ENCODE peak calls at places on chromosomes 13 and 19, in six cellular contexts. Y is spleen, I is IMR-90, M is tibial artery, O is adrenal gland, Q is heart left ventricle. D is an unnamed sample. For H3K4me1, the result is how much of the 10 kb centered on the place peaks cover.

GRCh38 chr19:49436381-49437017 is 4.8 kb downstream of the SLC17A7 start:
- DNase-seq in I (no peak), Y (no peak), M (no peak), O (no peak), Q (no peak), D (peak)

GRCh38 chr13:51524312-51524711 is 60.0 kb upstream of the WDFY2 start:
- DNase-seq in M (no peak), O (peak), I (peak), Y (no peak), Q (no peak), D (no peak)

GRCh38 chr19:867301-867793 is 7.9 kb downstream of the CFD start:
- DNase-seq in O (no peak), Y (no peak), M (no peak), Q (no peak), I (no peak), D (no peak)

GRCh38 chr13:45195421-45195820 is 5.4 kb downstream of the KCTD4 start:
- DNase-seq in M (no peak), O (no peak), I (no peak), Q (no peak), Y (no peak), D (no peak)

GRCh38 chr19:45162464-45163143 is 1.8 kb upstream of the NKPD1 start:
- DNase-seq in M (no peak), Y (no peak), O (no peak), Q (no peak), I (no peak), D (no peak)

GRCh38 chr19:2483084-2483483 is 7.2 kb downstream of the GADD45B start:
- DNase-seq in Y (no peak), Q (no peak), M (no peak), O (no peak), I (no peak), D (no peak)

GRCh38 chr19:28603453-28603852 is 609.5 kb downstream of the UQCRFS1 start:
- DNase-seq in Q (no peak), O (no peak), M (no peak), Y (no peak), I (no peak), D (no peak)

GRCh38 chr13:79678100-79678499 is 197.1 kb downstream of the NDFIP2 start:
- DNase-seq in Q (no peak), I (peak), O (no peak), Y (no peak), M (no peak), D (no peak)

GRCh38 chr19:56106397-56106849 is 14.7 kb downstream of the ZNF787 start:
- DNase-seq in O (no peak), M (no peak), Y (peak), I (no peak), Q (no peak), D (peak)

GRCh38 chr19:11324079-11324661 is 15.3 kb downstream of the RAB3D start:
- DNase-seq in O (peak), M (peak), I (peak), Y (peak), Q (peak), D (peak)

GRCh38 chr19:15292847-15293582 is 39.3 kb downstream of the BRD4 start:
- DNase-seq in Y (peak), M (no peak), I (no peak), O (no peak), Q (no peak), D (no peak)

GRCh38 chr19:28862238-28862637 is 350.7 kb downstream of the UQCRFS1 start:
- DNase-seq in M (no peak), O (no peak), Q (no peak), Y (no peak), I (no peak), D (no peak)

GRCh38 chr13:33349314-33349995 is 63.9 kb upstream of the STARD13 start:
- DNase-seq in O (peak), M (peak), Q (peak), Y (no peak), I (no peak), D (peak)

GRCh38 chr19:38028913-38029565 is 122.0 kb downstream of the SIPA1L3 start:
- DNase-seq in M (no peak), Y (no peak), I (peak), Q (no peak), O (no peak), D (no peak)

GRCh38 chr19:54141356-54141755 is 3.8 kb downstream of the CNOT3 start:
- DNase-seq in Q (no peak), M (no peak), O (no peak), Y (no peak), I (peak), D (no peak)

GRCh38 chr13:36778083-36778671 is 40.8 kb upstream of the RFXAP start:
- DNase-seq in I (peak), Q (no peak), Y (no peak), M (no peak), O (no peak), D (no peak)

GRCh38 chr19:40280608-40281221 is 4.4 kb downstream of the AKT2 start:
- DNase-seq in O (no peak), Q (no peak), Y (peak), I (no peak), M (no peak), D (peak)

GRCh38 chr13:31965361-31966066 is 66.1 kb upstream of the FRY start:
- DNase-seq in I (peak), Q (no peak), M (no peak), Y (no peak), O (no peak), D (no peak)

GRCh38 chr19:18660051-18660910 is 23.2 kb upstream of the CRTC1 start:
- DNase-seq in O (peak), I (peak), M (peak), Y (no peak), Q (peak), D (no peak)

GRCh38 chr13:28451482-28452217 is 43.3 kb downstream of the FLT1 start:
- DNase-seq in O (no peak), M (no peak), Y (no peak), Q (no peak), I (no peak), D (no peak)

DNA sequence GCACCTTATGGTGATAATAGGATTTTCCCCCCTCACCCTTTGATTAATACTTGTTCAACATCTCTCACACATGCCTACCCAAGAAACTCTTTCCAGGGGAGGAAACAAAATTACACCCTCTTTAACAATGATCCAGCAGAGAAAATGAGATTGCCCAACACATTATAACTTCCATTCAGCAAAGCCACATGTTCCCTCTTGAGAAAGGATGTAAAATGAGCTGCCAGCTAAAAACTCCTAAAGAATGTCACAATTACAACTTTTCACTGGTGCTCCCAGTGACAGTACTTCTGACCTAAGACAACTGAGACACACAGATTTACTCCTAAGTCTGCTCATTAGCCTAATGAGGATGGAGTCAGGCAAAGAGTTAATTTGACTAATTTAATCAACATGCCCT is 621.4 kb downstream of the DIAPH3 start:
- DNase-seq in M (no peak), O (no peak), Y (no peak), Q (no peak), I (no peak), D (no peak)
- H3K4me3 ChIP-seq in M (no peak), O (no peak), Y (no peak), Q (no peak), I (no peak), D (no peak)

GRCh38 chr13:40635315-40635995 is 31.0 kb downstream of the FOXO1 start:
- DNase-seq in I (no peak), Q (no peak), Y (no peak), O (no peak), M (no peak), D (no peak)
- H3K4me1 ChIP-seq in I (under half), Q (half or more), Y (half or more), O (under half), M (under half), D (under half)

DNA sequence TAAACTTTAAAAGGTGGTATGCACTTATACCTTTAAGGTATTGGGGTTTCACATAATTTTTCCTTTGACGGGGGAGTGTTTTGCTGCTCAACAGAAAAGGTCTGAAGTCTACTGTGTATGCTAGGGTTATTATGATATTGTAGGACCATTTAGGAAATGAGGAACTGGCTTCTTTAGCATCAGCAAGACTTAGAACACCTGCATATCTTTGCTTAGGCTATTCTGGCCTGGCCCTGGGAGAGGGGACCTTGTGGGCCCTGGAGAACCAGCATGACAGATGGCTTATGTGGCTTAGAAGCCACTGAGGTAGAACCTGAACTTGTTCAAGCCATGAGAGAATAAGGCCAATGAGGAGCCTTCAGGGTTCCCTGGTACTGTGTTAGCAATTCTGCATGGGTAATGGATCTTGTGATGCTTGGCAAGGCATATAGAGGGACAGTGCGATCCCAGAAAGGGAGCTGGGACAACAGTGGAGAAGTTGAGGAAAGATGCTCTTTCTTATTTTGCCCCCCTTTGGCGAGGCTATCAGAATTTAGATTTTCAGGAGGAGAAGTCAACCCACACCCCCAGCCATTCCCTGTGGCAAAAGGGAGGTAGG is 4.3 kb downstream of the RGCC start:
- DNase-seq in Q (no peak), M (no peak), O (no peak), I (no peak), Y (no peak), D (no peak)
- H3K4me3 ChIP-seq in Q (peak), M (no peak), O (no peak), I (no peak), Y (no peak), D (no peak)

GRCh38 chr19:46513461-46514236 is 18.0 kb upstream of the PNMA8B start:
- DNase-seq in O (peak), Y (peak), M (peak), Q (peak), I (peak), D (peak)

GRCh38 chr19:46508206-46508605 is 12.5 kb upstream of the PNMA8B start:
- DNase-seq in Q (no peak), I (no peak), Y (no peak), O (no peak), M (no peak), D (no peak)

GRCh38 chr19:46515290-46515609 is 19.6 kb upstream of the PNMA8B start:
- DNase-seq in Y (no peak), I (no peak), Q (no peak), M (no peak), O (no peak), D (no peak)

GRCh38 chr19:46514589-46515289 is 19.1 kb upstream of the PNMA8B start:
- DNase-seq in I (no peak), Y (no peak), M (no peak), Q (no peak), O (no peak), D (no peak)

DNA sequence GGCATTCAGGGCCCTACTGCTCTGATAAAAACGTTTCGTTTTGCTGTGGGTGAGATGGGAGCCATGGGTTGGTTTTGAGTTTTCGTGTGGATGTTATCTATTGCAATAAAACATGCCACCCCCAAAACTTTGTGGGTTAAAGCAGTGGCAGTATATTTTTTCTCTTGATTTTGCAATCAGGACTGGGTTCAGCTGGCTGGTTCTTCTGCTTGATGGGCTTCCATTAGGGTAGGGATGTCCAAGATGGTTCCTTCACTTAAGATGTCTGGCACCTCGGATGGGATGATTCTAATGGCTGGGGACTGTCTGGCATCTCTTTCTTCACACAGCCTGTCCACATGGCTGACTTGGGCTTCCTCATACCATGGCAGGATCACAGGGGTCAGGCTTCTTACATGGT is 15.6 kb upstream of the PNMA8B start:
- DNase-seq in M (no peak), I (no peak), Q (no peak), O (no peak), Y (no peak), D (no peak)
- H3K4me1 ChIP-seq in M (under half), I (under half), Q (under half), O (under half), Y (under half), D (under half)

GRCh38 chr19:13058951-13059660 is 43.6 kb downstream of the LYL1 start:
- DNase-seq in Q (no peak), I (no peak), Y (no peak), M (no peak), O (no peak), D (no peak)

GRCh38 chr19:13055213-13056051 is 47.2 kb downstream of the LYL1 start:
- DNase-seq in Y (no peak), O (peak), I (peak), M (peak), Q (peak), D (no peak)

GRCh38 chr19:13057744-13058143 is 44.9 kb downstream of the LYL1 start:
- DNase-seq in I (peak), Y (no peak), O (no peak), Q (no peak), M (no peak), D (no peak)

GRCh38 chr19:13056052-13056660 is 46.5 kb downstream of the LYL1 start:
- DNase-seq in Q (peak), M (peak), Y (no peak), I (peak), O (no peak), D (no peak)

DNA sequence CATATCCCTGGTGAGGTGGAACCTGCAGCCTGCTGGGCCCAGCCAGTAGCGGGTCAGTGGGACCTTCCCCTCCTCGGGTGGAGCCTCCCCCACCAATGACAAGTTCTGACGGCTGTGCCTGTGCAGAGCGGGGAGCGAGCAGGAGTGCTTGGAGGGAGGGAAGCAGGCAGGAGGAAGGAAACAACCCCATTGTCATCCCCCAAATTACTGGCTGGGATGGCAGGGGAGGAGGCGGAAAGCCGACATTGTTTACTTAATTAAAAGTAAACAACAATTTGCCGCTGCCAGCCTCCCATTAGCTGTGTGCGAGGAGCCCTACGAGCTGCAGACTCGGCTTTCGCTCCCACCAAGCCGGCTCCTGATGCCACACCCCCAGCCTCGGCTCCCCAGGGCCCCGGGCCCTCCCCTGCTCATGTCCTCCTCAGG is 45.5 kb downstream of the LYL1 start:
- DNase-seq in Y (no peak), I (no peak), M (no peak), Q (no peak), O (no peak), D (no peak)
- H3K4me3 ChIP-seq in Y (no peak), I (no peak), M (no peak), Q (no peak), O (no peak), D (no peak)

GRCh38 chr19:30896551-30896950 is 452.7 kb downstream of the TSHZ3 start:
- DNase-seq in M (no peak), O (no peak), Q (no peak), I (no peak), Y (no peak), D (no peak)
- H3K4me1 ChIP-seq in M (under half), O (under half), Q (under half), I (under half), Y (under half), D (under half)

DNA sequence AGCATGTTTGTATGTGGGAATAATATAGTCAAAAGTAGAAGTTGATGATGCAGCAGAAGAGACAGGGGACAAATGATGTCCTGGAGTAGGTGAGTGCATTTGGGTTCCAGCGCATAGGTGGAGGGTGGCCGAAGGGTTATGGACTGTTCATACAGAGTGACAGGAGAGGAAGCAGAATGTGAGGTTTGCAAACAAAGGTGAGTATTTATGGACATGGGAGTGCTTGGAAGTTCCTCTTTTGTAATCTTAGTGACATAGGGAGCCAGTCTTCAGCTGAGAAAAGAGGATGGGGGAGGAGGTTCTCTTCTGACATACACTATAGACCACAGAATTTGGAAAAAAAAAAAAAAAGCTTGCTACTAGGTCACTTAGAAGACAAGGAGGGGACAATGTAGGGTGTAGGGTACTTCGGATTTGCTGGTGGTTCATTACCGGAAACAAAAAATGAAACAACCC is 331.6 kb downstream of the DLEU7 start:
- DNase-seq in Q (no peak), Y (no peak), I (no peak), O (no peak), M (no peak), D (peak)
- H3K4me3 ChIP-seq in Q (peak), Y (peak), I (no peak), O (no peak), M (peak), D (peak)

GRCh38 chr19:43760941-43761340 is 6.2 kb upstream of the SMG9 start:
- DNase-seq in O (no peak), Y (no peak), M (no peak), Q (no peak), I (peak), D (no peak)
- H3K4me1 ChIP-seq in O (under half), Y (half or more), M (under half), Q (under half), I (under half), D (under half)

DNA sequence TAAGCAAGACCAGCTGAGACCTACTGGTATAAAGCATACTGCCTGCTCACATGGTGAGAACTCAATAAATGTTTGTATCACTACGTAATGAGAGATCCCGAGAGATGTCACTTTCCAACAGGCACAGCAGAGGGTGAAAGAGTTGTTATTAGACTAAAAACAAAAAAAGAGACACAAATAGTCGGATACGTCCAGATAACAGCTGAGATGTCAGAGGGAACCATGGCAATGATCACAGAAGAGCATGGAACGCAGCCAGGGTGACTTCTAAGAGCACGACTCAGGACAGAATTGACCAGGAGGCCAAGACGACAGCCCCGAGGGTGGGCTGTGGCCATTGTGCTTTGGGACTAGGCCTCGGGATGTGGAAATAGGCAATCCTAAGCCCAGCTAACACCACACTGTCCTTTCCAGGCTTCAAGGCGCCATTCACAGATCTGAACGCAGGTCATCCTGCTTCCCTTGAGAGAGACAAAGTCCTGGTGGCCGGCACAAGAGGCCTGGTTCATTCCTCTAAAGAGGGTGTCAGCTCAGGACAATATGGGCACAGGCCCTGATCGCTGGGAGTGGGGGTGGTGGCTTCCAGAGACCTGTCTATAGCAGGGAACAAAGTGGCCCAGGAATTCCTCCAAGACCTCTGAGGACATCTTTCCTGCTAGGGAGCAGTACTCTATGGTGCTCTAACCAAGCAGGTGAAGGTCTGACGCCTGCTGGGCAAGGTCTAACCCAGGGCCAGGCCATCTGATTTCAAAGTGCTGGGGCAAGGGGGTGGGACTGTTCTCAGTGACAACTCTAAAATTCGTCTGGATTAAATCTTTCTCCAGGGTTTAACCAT is 3.2 kb downstream of the SH3GL1 start:
- DNase-seq in O (peak), M (no peak), Y (no peak), Q (no peak), I (no peak), D (no peak)
- H3K4me3 ChIP-seq in O (no peak), M (no peak), Y (no peak), Q (no peak), I (no peak), D (no peak)